ENCODE peak calls at places on chromosomes 6 and 20, in five cellular contexts. One of them, this sample, is unnamed. For H3K9me3, the result is how much of the 10 kb centered on the place peaks cover.

GRCh38 chr6:34235605-34236422 is 859 bp upstream of the HMGA1 start:
- DNase-seq in H1: no peak
- DNase-seq in breast epithelium: no peak
- DNase-seq in body of pancreas: peak
- DNase-seq in tibial nerve: no peak
- DNase-seq in this sample: no peak

GRCh38 chr6:111818539-111819226 is 54.6 kb downstream of the FYN start:
- DNase-seq in H1: no peak
- DNase-seq in breast epithelium: no peak
- DNase-seq in body of pancreas: no peak
- DNase-seq in tibial nerve: no peak
- DNase-seq in this sample: no peak

GRCh38 chr20:63951398-63952209 is 4.6 kb downstream of the UCKL1 start:
- DNase-seq in H1: no peak
- DNase-seq in breast epithelium: no peak
- DNase-seq in body of pancreas: no peak
- DNase-seq in tibial nerve: no peak
- DNase-seq in this sample: no peak

GRCh38 chr6:136463796-136464542 is 86.3 kb downstream of the MAP7 start:
- DNase-seq in H1: no peak
- DNase-seq in breast epithelium: no peak
- DNase-seq in body of pancreas: no peak
- DNase-seq in tibial nerve: no peak
- DNase-seq in this sample: no peak

GRCh38 chr6:130670142-130670541 is 157.1 kb upstream of the SMLR1 start:
- DNase-seq in H1: no peak
- DNase-seq in breast epithelium: no peak
- DNase-seq in body of pancreas: no peak
- DNase-seq in tibial nerve: no peak
- DNase-seq in this sample: no peak

GRCh38 chr6:132520953-132521352 is 8.0 kb upstream of the STX7 start:
- DNase-seq in H1: no peak
- DNase-seq in breast epithelium: no peak
- DNase-seq in body of pancreas: no peak
- DNase-seq in tibial nerve: no peak
- DNase-seq in this sample: no peak

GRCh38 chr20:53941680-53942079 is 128.7 kb downstream of the BCAS1 start:
- DNase-seq in H1: no peak
- DNase-seq in breast epithelium: no peak
- DNase-seq in body of pancreas: no peak
- DNase-seq in tibial nerve: no peak
- DNase-seq in this sample: no peak

GRCh38 chr6:10422282-10423034 is 7.6 kb upstream of the TFAP2A start:
- DNase-seq in H1: no peak
- DNase-seq in breast epithelium: no peak
- DNase-seq in body of pancreas: no peak
- DNase-seq in tibial nerve: no peak
- DNase-seq in this sample: peak

GRCh38 chr6:90074161-90074560 is 179.9 kb downstream of the GJA10 start:
- DNase-seq in H1: no peak
- DNase-seq in breast epithelium: no peak
- DNase-seq in body of pancreas: no peak
- DNase-seq in tibial nerve: no peak
- DNase-seq in this sample: no peak

GRCh38 chr6:137764464-137764863 is 102.6 kb upstream of the TNFAIP3 start:
- DNase-seq in H1: no peak
- DNase-seq in breast epithelium: no peak
- DNase-seq in body of pancreas: no peak
- DNase-seq in tibial nerve: no peak
- DNase-seq in this sample: no peak

GRCh38 chr6:46998436-46999017 is 43.6 kb downstream of the ADGRF1 start:
- DNase-seq in H1: no peak
- DNase-seq in breast epithelium: no peak
- DNase-seq in body of pancreas: no peak
- DNase-seq in tibial nerve: no peak
- DNase-seq in this sample: no peak

GRCh38 chr6:3751019-3751729 is at the start of gene PXDC1:
- DNase-seq in H1: no peak
- DNase-seq in breast epithelium: no peak
- DNase-seq in body of pancreas: peak
- DNase-seq in tibial nerve: no peak
- DNase-seq in this sample: no peak

GRCh38 chr6:56368484-56368883 is 121.1 kb upstream of the COL21A1 start:
- DNase-seq in H1: no peak
- DNase-seq in breast epithelium: no peak
- DNase-seq in body of pancreas: no peak
- DNase-seq in tibial nerve: no peak
- DNase-seq in this sample: no peak

GRCh38 chr20:49482621-49483017 is at the start of gene KCNB1:
- DNase-seq in H1: peak
- DNase-seq in breast epithelium: peak
- DNase-seq in body of pancreas: peak
- DNase-seq in tibial nerve: peak
- DNase-seq in this sample: no peak

GRCh38 chr6:90217621-90218496 is 78.8 kb downstream of the BACH2 start:
- DNase-seq in H1: peak
- DNase-seq in breast epithelium: no peak
- DNase-seq in body of pancreas: peak
- DNase-seq in tibial nerve: no peak
- DNase-seq in this sample: no peak

GRCh38 chr20:56788041-56788670 is 159.1 kb downstream of the TFAP2C start:
- DNase-seq in H1: no peak
- DNase-seq in breast epithelium: peak
- DNase-seq in body of pancreas: peak
- DNase-seq in tibial nerve: no peak
- DNase-seq in this sample: no peak

GRCh38 chr6:105747823-105748405 is 338.2 kb upstream of the PRDM1 start:
- DNase-seq in H1: no peak
- DNase-seq in breast epithelium: no peak
- DNase-seq in body of pancreas: no peak
- DNase-seq in tibial nerve: no peak
- DNase-seq in this sample: no peak

GRCh38 chr20:58293453-58293852 is 16.1 kb upstream of the RAB22A start:
- DNase-seq in H1: no peak
- DNase-seq in breast epithelium: no peak
- DNase-seq in body of pancreas: no peak
- DNase-seq in tibial nerve: no peak
- DNase-seq in this sample: no peak

GRCh38 chr6:3823671-3824070 is 25.5 kb upstream of the FAM50B start:
- DNase-seq in H1: no peak
- DNase-seq in breast epithelium: no peak
- DNase-seq in body of pancreas: no peak
- DNase-seq in tibial nerve: no peak
- DNase-seq in this sample: no peak

GRCh38 chr6:150741633-150742200 is 123.8 kb upstream of the MTHFD1L start:
- DNase-seq in H1: no peak
- DNase-seq in breast epithelium: no peak
- DNase-seq in body of pancreas: no peak
- DNase-seq in tibial nerve: no peak
- DNase-seq in this sample: no peak

GRCh38 chr6:166483556-166484250 is 101.0 kb upstream of the MPC1 start:
- DNase-seq in H1: no peak
- DNase-seq in breast epithelium: no peak
- DNase-seq in body of pancreas: no peak
- DNase-seq in tibial nerve: no peak
- DNase-seq in this sample: no peak

GRCh38 chr6:138914701-138915100 is 73.4 kb downstream of the REPS1 start:
- DNase-seq in H1: no peak
- DNase-seq in breast epithelium: no peak
- DNase-seq in body of pancreas: no peak
- DNase-seq in tibial nerve: no peak
- DNase-seq in this sample: no peak

GRCh38 chr6:15129872-15130271 is 116.0 kb upstream of the JARID2 start:
- DNase-seq in H1: no peak
- DNase-seq in breast epithelium: no peak
- DNase-seq in body of pancreas: no peak
- DNase-seq in tibial nerve: no peak
- DNase-seq in this sample: no peak
- H3K9me3 ChIP-seq in H1: under half
- H3K9me3 ChIP-seq in breast epithelium: under half
- H3K9me3 ChIP-seq in body of pancreas: under half
- H3K9me3 ChIP-seq in tibial nerve: under half
- H3K9me3 ChIP-seq in this sample: under half

DNA sequence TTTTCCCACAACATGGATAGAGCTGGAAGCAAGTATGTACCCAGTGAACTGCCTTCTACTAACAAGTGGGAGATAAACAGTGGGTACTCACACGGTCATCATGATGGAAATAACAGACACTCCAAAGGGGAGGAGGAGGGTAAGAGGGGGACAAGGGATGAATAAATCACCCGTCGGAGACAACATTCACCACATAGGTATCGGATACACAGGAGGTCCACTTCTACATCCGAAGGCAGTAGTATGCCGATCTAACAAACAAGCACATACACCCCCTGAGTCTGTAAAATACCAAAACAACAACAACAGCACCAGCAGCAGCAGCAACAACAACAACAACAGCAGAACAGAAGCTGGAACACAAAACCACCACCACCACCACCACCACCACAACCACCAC is 1943.2 kb upstream of the DEFB115 start:
- DNase-seq in H1: no peak
- DNase-seq in breast epithelium: no peak
- DNase-seq in body of pancreas: no peak
- DNase-seq in tibial nerve: no peak
- DNase-seq in this sample: no peak
- H3K9me3 ChIP-seq in H1: under half
- H3K9me3 ChIP-seq in breast epithelium: under half
- H3K9me3 ChIP-seq in body of pancreas: under half
- H3K9me3 ChIP-seq in tibial nerve: under half
- H3K9me3 ChIP-seq in this sample: under half

DNA sequence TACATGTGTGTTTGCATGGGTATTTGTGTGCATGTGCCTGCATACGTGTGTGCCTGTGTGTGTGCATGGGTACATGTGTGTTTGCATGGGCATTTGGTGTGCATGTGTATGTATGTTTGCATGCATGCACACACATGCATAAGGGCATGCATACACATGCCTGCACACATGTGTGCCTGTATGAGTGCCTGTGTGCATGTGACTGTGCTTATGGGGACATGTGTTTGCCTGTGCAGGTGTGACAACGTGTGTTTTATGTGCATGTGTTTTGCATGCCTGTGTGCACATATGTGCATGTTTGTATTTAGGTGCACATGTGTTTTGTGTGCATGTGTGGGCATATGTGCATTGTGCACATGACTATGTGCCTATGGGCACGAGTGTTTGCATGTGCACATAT is 165.7 kb downstream of the ERMARD start:
- DNase-seq in H1: no peak
- DNase-seq in breast epithelium: no peak
- DNase-seq in body of pancreas: no peak
- DNase-seq in tibial nerve: no peak
- DNase-seq in this sample: no peak
- H3K9me3 ChIP-seq in H1: under half
- H3K9me3 ChIP-seq in breast epithelium: under half
- H3K9me3 ChIP-seq in body of pancreas: under half
- H3K9me3 ChIP-seq in tibial nerve: under half
- H3K9me3 ChIP-seq in this sample: under half

GRCh38 chr6:116382587-116382986 is 11.8 kb downstream of the DSE start:
- DNase-seq in H1: no peak
- DNase-seq in breast epithelium: no peak
- DNase-seq in body of pancreas: no peak
- DNase-seq in tibial nerve: no peak
- DNase-seq in this sample: no peak
- H3K9me3 ChIP-seq in H1: under half
- H3K9me3 ChIP-seq in breast epithelium: under half
- H3K9me3 ChIP-seq in body of pancreas: under half
- H3K9me3 ChIP-seq in tibial nerve: under half
- H3K9me3 ChIP-seq in this sample: under half